ENCODE peak calls at places on chromosomes 4 and X, in seven cellular contexts. J is Calu3, L is left ventricle myocardium inferior, O is IMR-90, I is H9, V is endothelial cell, Y is Peyer's patch. M is an unnamed sample.

GRCh38 chrX:39755152-39756032 is 342.4 kb downstream of the BCOR start:
- DNase-seq in J (peak), L (peak), O (peak), I (peak), V (no peak), Y (peak), M (no peak)

GRCh38 chr4:176400816-176401461 is 81.2 kb downstream of the SPCS3 start:
- DNase-seq in J (no peak), L (no peak), O (peak), I (no peak), V (no peak), Y (no peak), M (no peak)

GRCh38 chrX:150773634-150774033 is 80.4 kb downstream of the MTMR1 start:
- DNase-seq in J (no peak), L (no peak), O (no peak), I (no peak), V (no peak), Y (no peak), M (no peak)

GRCh38 chr4:4270529-4270928 is 19.4 kb downstream of the LYAR start:
- DNase-seq in J (no peak), L (no peak), O (no peak), I (no peak), V (no peak), Y (no peak), M (no peak)

GRCh38 chrX:56279869-56280268 is 47.7 kb downstream of the KLF8 start:
- DNase-seq in J (no peak), L (no peak), O (no peak), I (no peak), V (no peak), Y (no peak), M (no peak)

GRCh38 chrX:534804-535203 is 95.8 kb upstream of the SHOX start:
- DNase-seq in J (no peak), L (no peak), O (no peak), I (no peak), V (no peak), Y (no peak), M (no peak)

GRCh38 chrX:17412692-17413091 is 37.7 kb downstream of the NHS start:
- DNase-seq in J (no peak), L (no peak), O (peak), I (no peak), V (no peak), Y (no peak), M (no peak)

GRCh38 chrX:48516987-48517386 is 4.6 kb upstream of the EBP start:
- DNase-seq in J (no peak), L (no peak), O (no peak), I (no peak), V (no peak), Y (no peak), M (no peak)

GRCh38 chr4:38678078-38678477 is 14.1 kb downstream of the KLF3 start:
- DNase-seq in J (no peak), L (no peak), O (peak), I (no peak), V (no peak), Y (no peak), M (no peak)

GRCh38 chrX:38036471-38036870 is 30.1 kb downstream of the SYTL5 start:
- DNase-seq in J (no peak), L (no peak), O (peak), I (no peak), V (no peak), Y (no peak), M (no peak)

GRCh38 chr4:14177987-14178386 is 550.5 kb upstream of the BOD1L1 start:
- DNase-seq in J (no peak), L (no peak), O (no peak), I (no peak), V (no peak), Y (no peak), M (no peak)

DNA sequence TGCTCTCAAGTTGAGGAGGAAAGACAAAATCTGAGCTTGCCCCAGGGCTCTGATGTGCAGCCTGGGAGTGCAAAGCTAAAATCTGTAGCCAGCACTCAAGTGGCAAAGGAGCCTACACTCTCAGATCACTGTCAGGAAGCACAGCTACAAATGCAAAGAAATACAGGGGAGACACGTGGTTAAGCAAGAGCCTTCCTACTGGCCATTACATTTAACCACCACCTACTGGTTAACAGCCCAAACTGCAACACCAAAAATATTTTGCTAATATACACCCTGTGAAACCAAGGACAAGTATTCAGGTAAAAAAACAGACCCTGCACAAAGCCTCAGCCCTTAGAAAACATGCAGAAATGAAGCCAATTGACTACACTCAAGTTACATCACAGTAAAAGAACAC is 170.4 kb upstream of the FGF16 start:
- DNase-seq in J (no peak), L (no peak), O (no peak), I (no peak), V (no peak), Y (no peak), M (no peak)
- TF ChIP-seq CTCF in J (peak), L (no peak), O (no peak), I (peak), V (no peak), Y (no peak), M (no peak)

DNA sequence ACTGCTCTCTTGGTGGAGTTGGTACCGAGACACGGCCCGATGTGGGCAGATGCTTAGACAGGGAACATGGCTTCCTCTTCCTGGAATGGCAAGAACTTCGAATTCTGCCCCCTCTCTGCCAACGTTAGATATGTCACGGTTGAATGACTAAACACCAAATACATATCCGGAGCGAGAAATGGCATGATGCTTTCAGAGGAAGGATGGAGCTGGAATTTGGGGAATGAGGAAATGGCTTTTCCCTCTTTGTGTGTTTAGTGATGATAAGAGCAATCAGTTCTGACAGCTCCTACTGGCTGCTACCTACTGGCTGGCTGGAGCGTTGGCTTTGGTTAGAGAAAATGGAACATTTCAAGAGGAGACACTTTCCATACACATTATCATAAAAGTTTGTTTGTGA is 140.0 kb downstream of the DHRSX start:
- DNase-seq in J (peak), L (no peak), O (no peak), I (no peak), V (peak), Y (no peak), M (no peak)
- TF ChIP-seq CTCF in J (no peak), L (no peak), O (no peak), I (peak), V (no peak), Y (no peak), M (no peak)

DNA sequence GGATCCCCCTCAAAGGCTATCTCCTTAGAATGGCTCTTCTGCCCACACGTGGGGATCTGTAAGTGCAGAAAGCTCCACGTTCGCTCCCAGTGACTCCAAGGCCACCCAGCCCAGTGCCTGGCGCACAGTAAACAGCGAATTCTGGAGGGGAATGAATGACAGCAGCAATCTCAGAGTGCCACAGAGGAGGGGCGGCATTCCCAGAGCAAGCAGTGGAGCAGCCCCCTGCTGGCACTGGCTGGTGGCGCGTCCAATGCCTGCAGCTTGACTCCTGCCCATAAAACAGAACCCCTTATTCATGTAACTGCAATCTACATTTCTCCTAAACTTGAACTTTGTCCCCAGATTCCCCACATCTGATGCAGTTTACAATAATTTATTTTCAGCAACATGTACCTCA is 6.9 kb upstream of the HELT start:
- DNase-seq in J (peak), L (no peak), O (no peak), I (peak), V (peak), Y (no peak), M (no peak)
- TF ChIP-seq CTCF in J (peak), L (peak), O (peak), I (peak), V (peak), Y (peak), M (no peak)

GRCh38 chr4:186146443-186146842 is 41.9 kb downstream of the FAM149A start:
- DNase-seq in J (no peak), L (no peak), O (no peak), I (no peak), V (no peak), Y (no peak), M (no peak)

GRCh38 chr4:186144596-186145569 is 40.4 kb downstream of the FAM149A start:
- DNase-seq in J (peak), L (peak), O (peak), I (peak), V (peak), Y (peak), M (no peak)

GRCh38 chr4:186149872-186150271 is 41.5 kb upstream of the CYP4V2 start:
- DNase-seq in J (peak), L (peak), O (no peak), I (peak), V (peak), Y (peak), M (no peak)

GRCh38 chr4:186148335-186148975 is 42.9 kb upstream of the CYP4V2 start:
- DNase-seq in J (no peak), L (no peak), O (no peak), I (no peak), V (no peak), Y (no peak), M (no peak)

DNA sequence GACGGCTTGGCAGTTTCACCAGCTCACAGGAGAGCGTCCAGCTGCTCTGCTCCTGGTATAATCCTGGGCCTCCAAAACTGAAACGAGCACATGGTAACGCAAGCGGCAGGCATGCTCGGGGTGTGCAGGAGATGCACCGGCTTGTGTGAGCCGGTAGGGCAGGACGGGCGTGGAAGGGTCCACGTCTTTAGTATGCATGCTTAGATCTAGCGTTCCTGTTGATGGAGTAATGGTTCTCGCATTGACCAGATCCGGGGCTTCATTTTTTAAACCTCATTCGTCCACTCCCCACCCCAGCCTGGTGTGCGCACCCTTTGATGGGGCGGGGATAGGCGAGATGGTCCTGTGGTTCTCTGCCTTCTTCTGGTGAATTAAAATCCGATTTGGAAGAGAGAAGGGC is 39.7 kb downstream of the FAM149A start:
- DNase-seq in J (peak), L (peak), O (peak), I (peak), V (peak), Y (no peak), M (no peak)
- TF ChIP-seq CTCF in J (no peak), L (peak), O (no peak), I (peak), V (no peak), Y (peak), M (no peak)

GRCh38 chr4:113496698-113497097 is 264.8 kb downstream of the CAMK2D start:
- DNase-seq in J (no peak), L (no peak), O (no peak), I (no peak), V (no peak), Y (no peak), M (no peak)
- TF ChIP-seq CTCF in J (no peak), L (no peak), O (no peak), I (no peak), V (no peak), Y (no peak), M (no peak)

GRCh38 chrX:29090811-29091210 is 503.6 kb downstream of the IL1RAPL1 start:
- DNase-seq in J (no peak), L (no peak), O (peak), I (no peak), V (no peak), Y (no peak), M (no peak)
- TF ChIP-seq CTCF in J (no peak), L (peak), O (peak), I (peak), V (no peak), Y (peak), M (no peak)